ENCODE peak calls at places on chromosomes 3 and 15, in five cellular contexts. One of them, this sample, is unnamed.

GRCh38 chr15:61951949-61952348 is 108.3 kb downstream of the VPS13C start:
- DNase-seq in HEK293T: no peak
- DNase-seq in HepG2: no peak
- DNase-seq in HCT116: no peak
- DNase-seq in H1: no peak
- DNase-seq in this sample: no peak

GRCh38 chr3:41198526-41198925 is 779 bp upstream of the CTNNB1 start:
- DNase-seq in HEK293T: no peak
- DNase-seq in HepG2: peak; percentile 20
- DNase-seq in HCT116: no peak
- DNase-seq in H1: no peak
- DNase-seq in this sample: no peak

GRCh38 chr3:72307438-72308105 is 522.6 kb upstream of the PROK2 start:
- DNase-seq in HEK293T: no peak
- DNase-seq in HepG2: no peak
- DNase-seq in HCT116: no peak
- DNase-seq in H1: no peak
- DNase-seq in this sample: no peak

GRCh38 chr15:90495067-90495466 is 34.7 kb upstream of the CRTC3 start:
- DNase-seq in HEK293T: no peak
- DNase-seq in HepG2: no peak
- DNase-seq in HCT116: no peak
- DNase-seq in H1: no peak
- DNase-seq in this sample: no peak

GRCh38 chr3:126152458-126152857 is 27.9 kb downstream of the ALDH1L1 start:
- DNase-seq in HEK293T: no peak
- DNase-seq in HepG2: no peak
- DNase-seq in HCT116: no peak
- DNase-seq in H1: no peak
- DNase-seq in this sample: no peak

GRCh38 chr15:98771444-98772059 is 123.2 kb downstream of the IGF1R start:
- DNase-seq in HEK293T: no peak
- DNase-seq in HepG2: no peak
- DNase-seq in HCT116: no peak
- DNase-seq in H1: no peak
- DNase-seq in this sample: no peak

GRCh38 chr3:184591789-184592188 is 30.2 kb downstream of the EPHB3 start:
- DNase-seq in HEK293T: no peak
- DNase-seq in HepG2: no peak
- DNase-seq in HCT116: no peak
- DNase-seq in H1: no peak
- DNase-seq in this sample: no peak

GRCh38 chr3:155497930-155498647 is 204.6 kb upstream of the STRIT1 start:
- DNase-seq in HEK293T: no peak
- DNase-seq in HepG2: peak; percentile 7
- DNase-seq in HCT116: peak; percentile 60
- DNase-seq in H1: no peak
- DNase-seq in this sample: no peak

GRCh38 chr3:72892081-72892763 is 4.4 kb downstream of the GXYLT2 start:
- DNase-seq in HEK293T: no peak
- DNase-seq in HepG2: peak; percentile 56
- DNase-seq in HCT116: no peak
- DNase-seq in H1: no peak
- DNase-seq in this sample: no peak

GRCh38 chr3:42500909-42501308 is 1.5 kb upstream of the VIPR1 start:
- DNase-seq in HEK293T: no peak
- DNase-seq in HepG2: no peak
- DNase-seq in HCT116: no peak
- DNase-seq in H1: no peak
- DNase-seq in this sample: no peak

GRCh38 chr3:71600646-71601288 is 17.2 kb upstream of the FOXP1 start:
- DNase-seq in HEK293T: no peak
- DNase-seq in HepG2: no peak
- DNase-seq in HCT116: no peak
- DNase-seq in H1: no peak
- DNase-seq in this sample: no peak

GRCh38 chr3:168047190-168047795 is 48.4 kb downstream of the GOLIM4 start:
- DNase-seq in HEK293T: peak; percentile 53
- DNase-seq in HepG2: peak; percentile 76
- DNase-seq in HCT116: peak; percentile 79
- DNase-seq in H1: no peak
- DNase-seq in this sample: no peak

GRCh38 chr15:83904107-83904720 is 250.3 kb downstream of the ADAMTSL3 start:
- DNase-seq in HEK293T: no peak
- DNase-seq in HepG2: no peak
- DNase-seq in HCT116: no peak
- DNase-seq in H1: no peak
- DNase-seq in this sample: no peak

GRCh38 chr15:75456710-75457109 is 5.2 kb upstream of the SIN3A start:
- DNase-seq in HEK293T: no peak
- DNase-seq in HepG2: no peak
- DNase-seq in HCT116: no peak
- DNase-seq in H1: no peak
- DNase-seq in this sample: no peak

GRCh38 chr15:33149919-33150318 is 44.6 kb downstream of the FMN1 start:
- DNase-seq in HEK293T: no peak
- DNase-seq in HepG2: no peak
- DNase-seq in HCT116: no peak
- DNase-seq in H1: no peak
- DNase-seq in this sample: no peak

GRCh38 chr15:73717206-73717605 is 33.0 kb downstream of the CD276 start:
- DNase-seq in HEK293T: no peak
- DNase-seq in HepG2: no peak
- DNase-seq in HCT116: no peak
- DNase-seq in H1: no peak
- DNase-seq in this sample: no peak

GRCh38 chr3:122560680-122561079 is 3.4 kb downstream of the PARP9 start:
- DNase-seq in HEK293T: peak; percentile 41
- DNase-seq in HepG2: peak; percentile 58
- DNase-seq in HCT116: peak; percentile 51
- DNase-seq in H1: no peak
- DNase-seq in this sample: no peak

GRCh38 chr3:111277226-111277625 is 205.6 kb downstream of the NECTIN3 start:
- DNase-seq in HEK293T: no peak
- DNase-seq in HepG2: no peak
- DNase-seq in HCT116: no peak
- DNase-seq in H1: no peak
- DNase-seq in this sample: no peak

GRCh38 chr3:114827495-114827894 is 319.6 kb downstream of the ZBTB20 start:
- DNase-seq in HEK293T: peak; percentile 33
- DNase-seq in HepG2: peak; percentile 66
- DNase-seq in HCT116: peak; percentile 60
- DNase-seq in H1: no peak
- DNase-seq in this sample: no peak

GRCh38 chr3:14886101-14886500 is 61.3 kb upstream of the NR2C2 start:
- DNase-seq in HEK293T: no peak
- DNase-seq in HepG2: no peak
- DNase-seq in HCT116: no peak
- DNase-seq in H1: no peak
- DNase-seq in this sample: no peak

GRCh38 chr15:85005744-85006143 is 24.1 kb downstream of the PDE8A start:
- DNase-seq in HEK293T: no peak
- DNase-seq in HepG2: no peak
- DNase-seq in HCT116: no peak
- DNase-seq in H1: no peak
- DNase-seq in this sample: no peak

GRCh38 chr3:11144996-11145395 is 9.3 kb upstream of the HRH1 start:
- DNase-seq in HEK293T: no peak
- DNase-seq in HepG2: no peak
- DNase-seq in HCT116: no peak
- DNase-seq in H1: no peak
- DNase-seq in this sample: no peak

GRCh38 chr3:189664311-189664710 is 33.1 kb downstream of the TP63 start:
- DNase-seq in HEK293T: no peak
- DNase-seq in HepG2: no peak
- DNase-seq in HCT116: no peak
- DNase-seq in H1: no peak
- DNase-seq in this sample: no peak

GRCh38 chr3:154122912-154123559 is 1.8 kb downstream of the ARHGEF26 start:
- DNase-seq in HEK293T: peak; percentile 25
- DNase-seq in HepG2: peak; percentile 1
- DNase-seq in HCT116: no peak
- DNase-seq in H1: no peak
- DNase-seq in this sample: no peak

GRCh38 chr15:43249699-43250203 is 17.0 kb downstream of the TGM5 start:
- DNase-seq in HEK293T: no peak
- DNase-seq in HepG2: no peak
- DNase-seq in HCT116: no peak
- DNase-seq in H1: no peak
- DNase-seq in this sample: no peak
- TF ChIP-seq SP1 in HEK293T: no peak
- TF ChIP-seq SP1 in HepG2: no peak
- TF ChIP-seq SP1 in HCT116: no peak
- TF ChIP-seq SP1 in H1: no peak
- TF ChIP-seq SP1 in this sample: no peak

GRCh38 chr3:129045675-129046036 is 14.9 kb upstream of the GP9 start:
- DNase-seq in HEK293T: no peak
- DNase-seq in HepG2: no peak
- DNase-seq in HCT116: no peak
- DNase-seq in H1: no peak
- DNase-seq in this sample: peak; percentile 71
- TF ChIP-seq SP1 in HEK293T: no peak
- TF ChIP-seq SP1 in HepG2: no peak
- TF ChIP-seq SP1 in HCT116: no peak
- TF ChIP-seq SP1 in H1: no peak
- TF ChIP-seq SP1 in this sample: no peak

GRCh38 chr3:144763878-144764454 is 792.3 kb downstream of the DIPK2A start:
- DNase-seq in HEK293T: no peak
- DNase-seq in HepG2: no peak
- DNase-seq in HCT116: no peak
- DNase-seq in H1: no peak
- DNase-seq in this sample: no peak

GRCh38 chr3:144756704-144757440 is 785.2 kb downstream of the DIPK2A start:
- DNase-seq in HEK293T: no peak
- DNase-seq in HepG2: no peak
- DNase-seq in HCT116: no peak
- DNase-seq in H1: no peak
- DNase-seq in this sample: no peak

GRCh38 chr3:144762091-144762490 is 790.5 kb downstream of the DIPK2A start:
- DNase-seq in HEK293T: no peak
- DNase-seq in HepG2: no peak
- DNase-seq in HCT116: no peak
- DNase-seq in H1: no peak
- DNase-seq in this sample: no peak

DNA sequence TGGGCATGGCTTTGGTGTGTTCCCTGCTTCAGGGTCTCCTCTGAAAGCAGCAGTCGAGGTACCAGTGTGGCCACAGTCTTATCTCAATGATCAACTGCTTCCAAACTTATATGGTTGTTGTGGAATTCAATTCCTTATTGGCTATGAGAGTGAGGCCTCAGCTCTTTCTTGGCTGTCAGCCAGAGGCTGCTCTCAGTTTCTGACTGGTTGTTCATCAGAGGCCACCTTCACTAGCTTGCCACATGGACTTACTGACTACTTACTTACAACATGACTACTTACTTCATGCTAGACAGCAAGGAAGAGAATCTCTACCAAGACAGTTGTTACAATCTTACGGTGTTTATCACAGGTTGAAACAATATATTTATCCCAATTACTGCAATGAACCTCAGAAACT is 789.2 kb downstream of the DIPK2A start:
- DNase-seq in HEK293T: peak; percentile 15
- DNase-seq in HepG2: no peak
- DNase-seq in HCT116: no peak
- DNase-seq in H1: no peak
- DNase-seq in this sample: no peak
- TF ChIP-seq SP1 in HEK293T: no peak
- TF ChIP-seq SP1 in HepG2: no peak
- TF ChIP-seq SP1 in HCT116: no peak
- TF ChIP-seq SP1 in H1: no peak
- TF ChIP-seq SP1 in this sample: no peak

DNA sequence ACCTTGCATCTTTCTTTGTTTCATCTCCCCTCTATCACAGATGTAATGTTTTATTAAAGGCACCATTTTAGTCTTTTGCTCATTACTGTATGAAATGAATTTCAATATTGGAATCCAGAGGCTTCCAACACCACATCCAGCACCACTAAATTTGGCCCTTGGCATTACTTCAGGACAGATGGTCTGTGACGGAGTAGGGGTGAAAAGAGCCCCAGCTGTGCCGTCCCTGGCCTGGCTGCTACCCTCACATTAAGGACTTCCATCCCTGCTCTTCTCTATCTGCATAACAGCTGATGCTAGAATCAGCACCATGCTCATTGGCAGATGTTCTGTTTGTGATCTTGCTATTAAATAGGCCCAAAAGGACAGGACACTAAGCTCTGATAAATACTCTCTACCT is 152.9 kb downstream of the IL1RAP start:
- DNase-seq in HEK293T: no peak
- DNase-seq in HepG2: no peak
- DNase-seq in HCT116: no peak
- DNase-seq in H1: no peak
- DNase-seq in this sample: no peak
- TF ChIP-seq SP1 in HEK293T: no peak
- TF ChIP-seq SP1 in HepG2: no peak
- TF ChIP-seq SP1 in HCT116: no peak
- TF ChIP-seq SP1 in H1: no peak
- TF ChIP-seq SP1 in this sample: no peak

GRCh38 chr3:57109437-57110199 is 49.2 kb downstream of the SPATA12 start:
- DNase-seq in HEK293T: no peak
- DNase-seq in HepG2: no peak
- DNase-seq in HCT116: no peak
- DNase-seq in H1: no peak
- DNase-seq in this sample: no peak

GRCh38 chr3:57108684-57109083 is 48.2 kb downstream of the SPATA12 start:
- DNase-seq in HEK293T: no peak
- DNase-seq in HepG2: no peak
- DNase-seq in HCT116: no peak
- DNase-seq in H1: no peak
- DNase-seq in this sample: no peak

GRCh38 chr3:57112206-57112605 is 51.7 kb downstream of the SPATA12 start:
- DNase-seq in HEK293T: peak; percentile 49
- DNase-seq in HepG2: peak; percentile 13
- DNase-seq in HCT116: no peak
- DNase-seq in H1: no peak
- DNase-seq in this sample: peak; percentile 34

GRCh38 chr3:57110214-57110613 is 49.8 kb downstream of the SPATA12 start:
- DNase-seq in HEK293T: no peak
- DNase-seq in HepG2: no peak
- DNase-seq in HCT116: no peak
- DNase-seq in H1: no peak
- DNase-seq in this sample: no peak

GRCh38 chr3:57110797-57111196 is 50.3 kb downstream of the SPATA12 start:
- DNase-seq in HEK293T: no peak
- DNase-seq in HepG2: no peak
- DNase-seq in HCT116: no peak
- DNase-seq in H1: no peak
- DNase-seq in this sample: no peak
- TF ChIP-seq SP1 in HEK293T: no peak
- TF ChIP-seq SP1 in HepG2: no peak
- TF ChIP-seq SP1 in HCT116: no peak
- TF ChIP-seq SP1 in H1: no peak
- TF ChIP-seq SP1 in this sample: no peak